ENCODE peak calls at places on chromosomes 16 and 17, in seven cellular contexts. G, E, D, K, F, Z and H are unnamed samples.

GRCh38 chr17:73307130-73307529 is 4.7 kb downstream of the CDC42EP4 start:
- DNase-seq in G (no peak), E (no peak), D (no peak), K (no peak), F (no peak), Z (no peak), H (no peak)

GRCh38 chr17:8922451-8922850 is 43.1 kb downstream of the PIK3R5 start:
- DNase-seq in G (no peak), E (no peak), D (no peak), K (no peak), F (no peak), Z (no peak), H (peak; percentile 87)

GRCh38 chr17:14923981-14924380 is 341.1 kb downstream of the PMP22 start:
- DNase-seq in G (no peak), E (no peak), D (no peak), K (no peak), F (no peak), Z (no peak), H (no peak)

GRCh38 chr17:36602924-36603384 is 1.6 kb downstream of the MRM1 start:
- DNase-seq in G (peak; percentile 84), E (no peak), D (no peak), K (peak; percentile 42), F (peak; percentile 80), Z (peak; percentile 22), H (peak; percentile 75)

GRCh38 chr17:7610641-7611040 is 4.1 kb downstream of the FXR2 start:
- DNase-seq in G (no peak), E (no peak), D (no peak), K (no peak), F (no peak), Z (no peak), H (no peak)

GRCh38 chr16:525520-526180 is 1.9 kb upstream of the CAPN15 start:
- DNase-seq in G (no peak), E (no peak), D (no peak), K (peak; percentile 63), F (peak; percentile 76), Z (peak; percentile 31), H (peak; percentile 76)

GRCh38 chr16:57781349-57781740 is 20.9 kb downstream of the KIFC3 start:
- DNase-seq in G (no peak), E (no peak), D (no peak), K (no peak), F (no peak), Z (no peak), H (no peak)

GRCh38 chr17:79136596-79136995 is 62.0 kb downstream of the ENGASE start:
- DNase-seq in G (no peak), E (no peak), D (no peak), K (no peak), F (no peak), Z (no peak), H (no peak)

GRCh38 chr17:49817993-49818392 is 29.5 kb downstream of the KAT7 start:
- DNase-seq in G (no peak), E (no peak), D (no peak), K (no peak), F (peak; percentile 77), Z (peak; percentile 41), H (no peak)

GRCh38 chr17:5630434-5630833 is 46.1 kb upstream of the NLRP1 start:
- DNase-seq in G (no peak), E (no peak), D (no peak), K (no peak), F (no peak), Z (no peak), H (peak; percentile 81)

GRCh38 chr16:77298638-77299360 is 99.6 kb downstream of the SYCE1L start:
- DNase-seq in G (no peak), E (peak; percentile 91), D (no peak), K (no peak), F (no peak), Z (no peak), H (peak; percentile 87)

GRCh38 chr16:89924925-89925307 is 1.8 kb downstream of the TUBB3 start:
- DNase-seq in G (no peak), E (no peak), D (no peak), K (no peak), F (no peak), Z (no peak), H (no peak)

GRCh38 chr16:10552998-10553491 is 27.4 kb downstream of the EMP2 start:
- DNase-seq in G (peak; percentile 35), E (no peak), D (no peak), K (peak; percentile 4), F (peak; percentile 57), Z (peak; percentile 4), H (no peak)